ENCODE peak calls at places on chromosomes 11 and 22, in four cellular contexts. W, D, E and K are unnamed samples.

GRCh38 chr11:13145461-13145860 is 132.1 kb upstream of the BMAL1 start:
- DNase-seq in W (no peak), E (no peak), D (no peak), K (no peak)

GRCh38 chr11:34149274-34149673 is 43.8 kb downstream of the NAT10 start:
- DNase-seq in W (no peak), E (no peak), D (no peak), K (no peak)

GRCh38 chr11:1920128-1920908 is 815 bp downstream of the TNNT3 start:
- DNase-seq in E (peak; percentile 38), W (no peak), D (no peak), K (no peak)

GRCh38 chr22:19691721-19692341 is 22.5 kb upstream of the SEPTIN5 start:
- DNase-seq in E (no peak), D (no peak), W (no peak), K (no peak)

GRCh38 chr22:27097933-27098332 is 440.5 kb downstream of the MIAT start:
- DNase-seq in W (no peak), D (no peak), E (no peak), K (no peak)

GRCh38 chr22:50190182-50190951 is 4.7 kb downstream of the TRABD start:
- DNase-seq in D (peak; percentile 69), W (peak; percentile 77), E (peak; percentile 90), K (peak; percentile 77)

GRCh38 chr22:29329581-29329980 is 14.1 kb upstream of the RASL10A start:
- DNase-seq in W (no peak), D (no peak), E (no peak), K (no peak)

GRCh38 chr11:110921742-110922200 is 209.5 kb upstream of the ARHGAP20 start:
- DNase-seq in D (no peak), E (peak; percentile 46), W (no peak), K (no peak)

GRCh38 chr11:17852246-17852645 is 117.7 kb downstream of the KCNC1 start:
- DNase-seq in E (no peak), D (no peak), W (no peak), K (no peak)

GRCh38 chr22:20283674-20284066 is 15.6 kb upstream of the RTN4R start:
- DNase-seq in E (no peak), D (no peak), W (no peak), K (no peak)

GRCh38 chr22:46878549-46878948 is 116.1 kb downstream of the TBC1D22A start:
- DNase-seq in W (no peak), E (no peak), D (no peak), K (no peak)

GRCh38 chr22:40204331-40205116 is 26.8 kb downstream of the TNRC6B start:
- DNase-seq in D (no peak), W (no peak), E (no peak), K (no peak)

GRCh38 chr11:838441-839279 is 3.7 kb downstream of the POLR2L start:
- DNase-seq in D (no peak), E (no peak), W (no peak), K (no peak)

GRCh38 chr11:13868710-13869403 is 93.7 kb upstream of the SPON1 start:
- DNase-seq in E (no peak), D (peak; percentile 25), W (no peak), K (peak; percentile 7)

GRCh38 chr11:36155770-36156485 is 133.3 kb downstream of the COMMD9 start:
- DNase-seq in D (no peak), E (no peak), W (no peak), K (no peak)

GRCh38 chr11:444397-445144 is 2.8 kb upstream of the ANO9 start:
- DNase-seq in E (no peak), W (no peak), D (no peak), K (no peak)

GRCh38 chr11:34565417-34566208 is 52.0 kb upstream of the ELF5 start:
- DNase-seq in W (no peak), D (no peak), E (no peak), K (no peak)

GRCh38 chr11:115314330-115314729 is 189.9 kb downstream of the CADM1 start:
- DNase-seq in W (no peak), D (no peak), E (no peak), K (no peak)

GRCh38 chr11:34203377-34203801 is 98.0 kb downstream of the NAT10 start:
- DNase-seq in E (no peak), W (no peak), D (no peak), K (no peak)

GRCh38 chr11:19714387-19715363 is 2.0 kb downstream of the NAV2 start:
- DNase-seq in E (peak; percentile 78), D (no peak), W (no peak), K (no peak)

GRCh38 chr11:68159161-68159560 is 38.0 kb upstream of the CHKA start:
- DNase-seq in E (no peak), W (no peak), D (no peak), K (no peak)

GRCh38 chr22:32328306-32329201 is 29.1 kb upstream of the RFPL3 start:
- DNase-seq in W (no peak), E (no peak), D (no peak), K (no peak)

GRCh38 chr11:94757037-94757681 is 11.0 kb upstream of the AMOTL1 start:
- DNase-seq in E (no peak), D (no peak), W (no peak), K (no peak)

GRCh38 chr11:75719639-75720239 is 2.1 kb downstream of the MOGAT2 start:
- DNase-seq in D (no peak), E (no peak), W (no peak), K (no peak)

GRCh38 chr11:131579932-131580387 is 209.5 kb downstream of the NTM start:
- DNase-seq in E (no peak), D (no peak), W (no peak), K (no peak)

GRCh38 chr11:68439355-68440065 is 21.0 kb upstream of the PPP6R3 start:
- DNase-seq in E (no peak), W (no peak), D (no peak), K (no peak)

GRCh38 chr11:78418584-78419211 is 1.1 kb upstream of the GAB2 start:
- DNase-seq in W (no peak), D (no peak), E (no peak), K (no peak)